ENCODE peak calls at places on chromosomes 12 and 14, in six cellular contexts. One of them, this sample, is unnamed.

GRCh38 chr12:45244561-45245348 is 28.9 kb downstream of the ANO6 start:
- DNase-seq in nucleus accumbens: no peak
- DNase-seq in NCI-H774: no peak
- DNase-seq in PC-3: no peak
- DNase-seq in kidney epithelial cell: no peak
- DNase-seq in MV-4-11: peak; percentile 86
- DNase-seq in this sample: no peak

GRCh38 chr14:72165151-72165715 is 233.0 kb downstream of the RGS6 start:
- DNase-seq in nucleus accumbens: no peak
- DNase-seq in NCI-H774: no peak
- DNase-seq in PC-3: no peak
- DNase-seq in kidney epithelial cell: no peak
- DNase-seq in MV-4-11: peak; percentile 1
- DNase-seq in this sample: no peak

GRCh38 chr14:101716956-101717662 is 44.4 kb upstream of the PPP2R5C start:
- DNase-seq in nucleus accumbens: no peak
- DNase-seq in NCI-H774: no peak
- DNase-seq in PC-3: no peak
- DNase-seq in kidney epithelial cell: no peak
- DNase-seq in MV-4-11: peak; percentile 31
- DNase-seq in this sample: no peak

GRCh38 chr12:99974146-99974545 is 10.6 kb downstream of the ANKS1B start:
- DNase-seq in nucleus accumbens: no peak
- DNase-seq in NCI-H774: no peak
- DNase-seq in PC-3: no peak
- DNase-seq in kidney epithelial cell: no peak
- DNase-seq in MV-4-11: no peak
- DNase-seq in this sample: no peak

GRCh38 chr14:58501214-58501816 is 73.8 kb downstream of the KIAA0586 start:
- DNase-seq in nucleus accumbens: no peak
- DNase-seq in NCI-H774: no peak
- DNase-seq in PC-3: peak; percentile 97
- DNase-seq in kidney epithelial cell: peak; percentile 44
- DNase-seq in MV-4-11: peak; percentile 56
- DNase-seq in this sample: peak; percentile 87

GRCh38 chr12:52600071-52600470 is 1.2 kb downstream of the KRT72 start:
- DNase-seq in nucleus accumbens: no peak
- DNase-seq in NCI-H774: no peak
- DNase-seq in PC-3: no peak
- DNase-seq in kidney epithelial cell: no peak
- DNase-seq in MV-4-11: no peak
- DNase-seq in this sample: no peak

GRCh38 chr14:31465113-31465512 is 7.8 kb upstream of the DTD2 start:
- DNase-seq in nucleus accumbens: no peak
- DNase-seq in NCI-H774: no peak
- DNase-seq in PC-3: no peak
- DNase-seq in kidney epithelial cell: no peak
- DNase-seq in MV-4-11: no peak
- DNase-seq in this sample: no peak

GRCh38 chr12:127230843-127231260 is 1036.1 kb upstream of the TMEM132C start:
- DNase-seq in nucleus accumbens: no peak
- DNase-seq in NCI-H774: no peak
- DNase-seq in PC-3: peak; percentile 99
- DNase-seq in kidney epithelial cell: peak; percentile 96
- DNase-seq in MV-4-11: peak; percentile 2
- DNase-seq in this sample: no peak

GRCh38 chr14:25049559-25050493 is at the start of gene STXBP6:
- DNase-seq in nucleus accumbens: peak; percentile 81
- DNase-seq in NCI-H774: peak; percentile 76
- DNase-seq in PC-3: no peak
- DNase-seq in kidney epithelial cell: no peak
- DNase-seq in MV-4-11: peak; percentile 10
- DNase-seq in this sample: peak; percentile 31

GRCh38 chr14:67853207-67853606 is 33.6 kb downstream of the RAD51B start:
- DNase-seq in nucleus accumbens: no peak
- DNase-seq in NCI-H774: no peak
- DNase-seq in PC-3: no peak
- DNase-seq in kidney epithelial cell: no peak
- DNase-seq in MV-4-11: peak; percentile 53
- DNase-seq in this sample: no peak

GRCh38 chr12:99110212-99110611 is 465.1 kb downstream of the APAF1 start:
- DNase-seq in nucleus accumbens: no peak
- DNase-seq in NCI-H774: no peak
- DNase-seq in PC-3: no peak
- DNase-seq in kidney epithelial cell: no peak
- DNase-seq in MV-4-11: no peak
- DNase-seq in this sample: no peak

GRCh38 chr14:101358726-101359125 is 202.6 kb upstream of the DIO3 start:
- DNase-seq in nucleus accumbens: no peak
- DNase-seq in NCI-H774: no peak
- DNase-seq in PC-3: no peak
- DNase-seq in kidney epithelial cell: no peak
- DNase-seq in MV-4-11: no peak
- DNase-seq in this sample: no peak

GRCh38 chr12:68327896-68328295 is 4.3 kb downstream of the MDM1 start:
- DNase-seq in nucleus accumbens: no peak
- DNase-seq in NCI-H774: no peak
- DNase-seq in PC-3: no peak
- DNase-seq in kidney epithelial cell: no peak
- DNase-seq in MV-4-11: no peak
- DNase-seq in this sample: no peak

GRCh38 chr12:48078901-48079300 is 27.0 kb downstream of the SENP1 start:
- DNase-seq in nucleus accumbens: no peak
- DNase-seq in NCI-H774: no peak
- DNase-seq in PC-3: no peak
- DNase-seq in kidney epithelial cell: no peak
- DNase-seq in MV-4-11: peak; percentile 31
- DNase-seq in this sample: no peak

GRCh38 chr14:72513994-72514659 is 379.8 kb downstream of the DPF3 start:
- DNase-seq in nucleus accumbens: no peak
- DNase-seq in NCI-H774: no peak
- DNase-seq in PC-3: peak; percentile 70
- DNase-seq in kidney epithelial cell: peak; percentile 14
- DNase-seq in MV-4-11: peak; percentile 34
- DNase-seq in this sample: peak; percentile 57

GRCh38 chr12:122350444-122350843 is 72.0 kb downstream of the CLIP1 start:
- DNase-seq in nucleus accumbens: peak; percentile 1
- DNase-seq in NCI-H774: no peak
- DNase-seq in PC-3: no peak
- DNase-seq in kidney epithelial cell: no peak
- DNase-seq in MV-4-11: no peak
- DNase-seq in this sample: no peak

GRCh38 chr14:104773505-104774452 is 20.8 kb downstream of the SIVA1 start:
- DNase-seq in nucleus accumbens: no peak
- DNase-seq in NCI-H774: no peak
- DNase-seq in PC-3: no peak
- DNase-seq in kidney epithelial cell: no peak
- DNase-seq in MV-4-11: no peak
- DNase-seq in this sample: no peak

GRCh38 chr12:106632797-106633450 is 50.1 kb downstream of the RFX4 start:
- DNase-seq in nucleus accumbens: no peak
- DNase-seq in NCI-H774: no peak
- DNase-seq in PC-3: peak; percentile 67
- DNase-seq in kidney epithelial cell: no peak
- DNase-seq in MV-4-11: no peak
- DNase-seq in this sample: no peak

GRCh38 chr12:43957732-43958131 is 121.9 kb downstream of the TMEM117 start:
- DNase-seq in nucleus accumbens: no peak
- DNase-seq in NCI-H774: peak; percentile 39
- DNase-seq in PC-3: peak; percentile 79
- DNase-seq in kidney epithelial cell: peak; percentile 31
- DNase-seq in MV-4-11: peak; percentile 75
- DNase-seq in this sample: peak; percentile 80

GRCh38 chr14:24066490-24067132 is 4.8 kb upstream of the CPNE6 start:
- DNase-seq in nucleus accumbens: no peak
- DNase-seq in NCI-H774: no peak
- DNase-seq in PC-3: no peak
- DNase-seq in kidney epithelial cell: no peak
- DNase-seq in MV-4-11: no peak
- DNase-seq in this sample: no peak

GRCh38 chr14:38553586-38553985 is 297.7 kb upstream of the CLEC14A start:
- DNase-seq in nucleus accumbens: no peak
- DNase-seq in NCI-H774: no peak
- DNase-seq in PC-3: peak; percentile 36
- DNase-seq in kidney epithelial cell: peak; percentile 56
- DNase-seq in MV-4-11: no peak
- DNase-seq in this sample: no peak

GRCh38 chr12:42143401-42144173 is 1.1 kb downstream of the GXYLT1 start:
- DNase-seq in nucleus accumbens: no peak
- DNase-seq in NCI-H774: no peak
- DNase-seq in PC-3: peak; percentile 35
- DNase-seq in kidney epithelial cell: no peak
- DNase-seq in MV-4-11: no peak
- DNase-seq in this sample: peak; percentile 36

GRCh38 chr12:119694111-119694510 is 26.2 kb downstream of the PRKAB1 start:
- DNase-seq in nucleus accumbens: no peak
- DNase-seq in NCI-H774: no peak
- DNase-seq in PC-3: no peak
- DNase-seq in kidney epithelial cell: no peak
- DNase-seq in MV-4-11: no peak
- DNase-seq in this sample: no peak

GRCh38 chr12:107287436-107288413 is 194.4 kb upstream of the CRY1 start:
- DNase-seq in nucleus accumbens: no peak
- DNase-seq in NCI-H774: no peak
- DNase-seq in PC-3: peak; percentile 92
- DNase-seq in kidney epithelial cell: no peak
- DNase-seq in MV-4-11: no peak
- DNase-seq in this sample: no peak

GRCh38 chr12:105418232-105418631 is 87.7 kb downstream of the C12orf75 start:
- DNase-seq in nucleus accumbens: no peak
- DNase-seq in NCI-H774: no peak
- DNase-seq in PC-3: peak; percentile 81
- DNase-seq in kidney epithelial cell: peak; percentile 93
- DNase-seq in MV-4-11: no peak
- DNase-seq in this sample: no peak